ENCODE peak calls at places on chromosomes 13 and 19, in ten cellular contexts. V, J, L, S, X, A, T, D, H and G are unnamed samples.

GRCh38 chr13:45393941-45394570 is 24.1 kb downstream of the SLC25A30 start:
- DNase-seq in S (peak), H (no peak), V (no peak), T (peak), A (peak), D (no peak), X (peak), L (no peak), J (no peak), G (no peak)

GRCh38 chr19:35142531-35143230 is 374 bp upstream of the FXYD7 start:
- DNase-seq in D (no peak), A (peak), L (no peak), T (peak), S (peak), H (no peak), J (peak), X (peak), V (no peak), G (no peak)

GRCh38 chr19:18990128-18990708 is 43.1 kb downstream of the SUGP2 start:
- DNase-seq in L (no peak), V (no peak), S (no peak), H (no peak), D (no peak), A (no peak), X (no peak), T (no peak), J (no peak), G (no peak)

GRCh38 chr19:39347332-39348227 is 5.4 kb downstream of the SAMD4B start:
- DNase-seq in H (no peak), L (no peak), X (no peak), D (no peak), A (no peak), S (no peak), T (no peak), V (no peak), J (no peak), G (no peak)

GRCh38 chr19:21838646-21839045 is 2.7 kb upstream of the ZNF43 start:
- DNase-seq in V (no peak), A (no peak), H (no peak), L (no peak), X (no peak), J (no peak), S (no peak), T (no peak), D (no peak), G (no peak)

GRCh38 chr19:48997972-48998371 is 4.3 kb downstream of the RUVBL2 start:
- DNase-seq in V (no peak), L (no peak), D (peak), A (peak), X (peak), S (peak), H (no peak), T (peak), J (peak), G (no peak)

GRCh38 chr13:51916962-51917361 is 55.2 kb downstream of the CCDC70 start:
- DNase-seq in L (no peak), A (no peak), T (no peak), S (no peak), H (no peak), J (no peak), X (no peak), D (no peak), V (peak), G (no peak)

GRCh38 chr19:1214862-1215731 is 9.5 kb downstream of the STK11 start:
- DNase-seq in X (peak), S (no peak), T (peak), D (peak), H (no peak), V (no peak), J (no peak), A (no peak), L (no peak), G (peak)

GRCh38 chr19:41398042-41398403 is 405 bp downstream of the BCKDHA start:
- DNase-seq in J (no peak), S (no peak), T (no peak), L (no peak), V (no peak), A (no peak), D (no peak), X (no peak), H (no peak), G (no peak)

GRCh38 chr19:45403781-45404556 is 900 bp downstream of the PPP1R13L start:
- DNase-seq in S (peak), L (no peak), J (peak), H (no peak), A (peak), X (peak), V (no peak), D (peak), T (peak), G (no peak)

GRCh38 chr13:49669735-49670309 is 21.5 kb downstream of the EBPL start:
- DNase-seq in L (no peak), H (peak), V (no peak), J (peak), X (peak), S (no peak), T (peak), A (peak), D (peak), G (no peak)

GRCh38 chr19:58561373-58562125 is 3.1 kb upstream of the UBE2M start:
- DNase-seq in H (no peak), S (no peak), D (no peak), T (no peak), V (no peak), X (no peak), L (no peak), J (no peak), A (no peak), G (no peak)

GRCh38 chr13:93788456-93788855 is 561.8 kb downstream of the GPC6 start:
- DNase-seq in T (no peak), S (no peak), A (no peak), X (peak), J (no peak), L (no peak), V (no peak), D (no peak), H (no peak), G (no peak)

GRCh38 chr19:9362905-9363304 is at the start of gene ZNF177:
- DNase-seq in S (no peak), J (no peak), X (no peak), T (no peak), L (no peak), H (no peak), A (no peak), V (no peak), D (no peak), G (no peak)

GRCh38 chr13:46109451-46109850 is 4.6 kb upstream of the CPB2 start:
- DNase-seq in H (no peak), S (no peak), T (no peak), X (no peak), L (no peak), D (no peak), J (peak), A (no peak), V (no peak), G (no peak)

GRCh38 chr19:677201-677600 is 1.0 kb downstream of the FSTL3 start:
- DNase-seq in S (no peak), J (no peak), V (no peak), H (peak), L (peak), T (no peak), X (peak), D (peak), A (peak), G (no peak)

GRCh38 chr13:111036665-111037064 is 78.4 kb upstream of the ARHGEF7 start:
- DNase-seq in T (no peak), A (no peak), V (no peak), H (no peak), S (no peak), D (no peak), J (no peak), X (no peak), L (no peak), G (no peak)

GRCh38 chr13:36282818-36283432 is 14.7 kb downstream of the CCDC169 start:
- DNase-seq in A (no peak), H (peak), T (no peak), D (no peak), X (peak), J (no peak), S (no peak), L (no peak), V (no peak), G (no peak)

GRCh38 chr13:95233026-95233635 is 68.1 kb downstream of the ABCC4 start:
- DNase-seq in T (no peak), L (no peak), H (no peak), S (no peak), X (no peak), J (no peak), V (no peak), A (no peak), D (no peak), G (no peak)

GRCh38 chr13:90276208-90276607 is 1071.3 kb upstream of the MIR17HG start:
- DNase-seq in J (no peak), L (no peak), S (no peak), X (no peak), A (no peak), V (no peak), H (no peak), D (no peak), T (no peak), G (no peak)
- TF ChIP-seq CTCF in J (no peak), L (no peak), S (no peak), X (no peak), A (no peak), V (no peak), H (no peak), D (no peak), T (no peak), G (no peak)

GRCh38 chr13:98473792-98474153 is 103.1 kb downstream of the STK24 start:
- DNase-seq in A (no peak), D (no peak), H (no peak), L (no peak), J (no peak), S (no peak), V (no peak), T (no peak), X (no peak), G (no peak)

GRCh38 chr13:98473135-98473791 is 103.6 kb downstream of the STK24 start:
- DNase-seq in V (no peak), J (no peak), S (no peak), H (no peak), T (no peak), L (no peak), A (no peak), X (no peak), D (no peak), G (no peak)

GRCh38 chr13:98470920-98471319 is 106.0 kb downstream of the STK24 start:
- DNase-seq in H (no peak), V (no peak), X (no peak), S (no peak), D (no peak), L (no peak), J (no peak), A (no peak), T (no peak), G (no peak)

GRCh38 chr13:98474292-98474691 is 102.6 kb downstream of the STK24 start:
- DNase-seq in D (no peak), S (no peak), L (no peak), H (no peak), J (no peak), T (no peak), V (no peak), X (no peak), A (no peak), G (no peak)

GRCh38 chr13:98471895-98472294 is 105.0 kb downstream of the STK24 start:
- DNase-seq in S (no peak), X (no peak), J (no peak), H (no peak), T (no peak), L (no peak), V (no peak), A (no peak), D (no peak), G (no peak)
- TF ChIP-seq CTCF in S (no peak), X (no peak), J (no peak), H (no peak), T (no peak), L (no peak), V (no peak), A (no peak), D (no peak), G (no peak)

DNA sequence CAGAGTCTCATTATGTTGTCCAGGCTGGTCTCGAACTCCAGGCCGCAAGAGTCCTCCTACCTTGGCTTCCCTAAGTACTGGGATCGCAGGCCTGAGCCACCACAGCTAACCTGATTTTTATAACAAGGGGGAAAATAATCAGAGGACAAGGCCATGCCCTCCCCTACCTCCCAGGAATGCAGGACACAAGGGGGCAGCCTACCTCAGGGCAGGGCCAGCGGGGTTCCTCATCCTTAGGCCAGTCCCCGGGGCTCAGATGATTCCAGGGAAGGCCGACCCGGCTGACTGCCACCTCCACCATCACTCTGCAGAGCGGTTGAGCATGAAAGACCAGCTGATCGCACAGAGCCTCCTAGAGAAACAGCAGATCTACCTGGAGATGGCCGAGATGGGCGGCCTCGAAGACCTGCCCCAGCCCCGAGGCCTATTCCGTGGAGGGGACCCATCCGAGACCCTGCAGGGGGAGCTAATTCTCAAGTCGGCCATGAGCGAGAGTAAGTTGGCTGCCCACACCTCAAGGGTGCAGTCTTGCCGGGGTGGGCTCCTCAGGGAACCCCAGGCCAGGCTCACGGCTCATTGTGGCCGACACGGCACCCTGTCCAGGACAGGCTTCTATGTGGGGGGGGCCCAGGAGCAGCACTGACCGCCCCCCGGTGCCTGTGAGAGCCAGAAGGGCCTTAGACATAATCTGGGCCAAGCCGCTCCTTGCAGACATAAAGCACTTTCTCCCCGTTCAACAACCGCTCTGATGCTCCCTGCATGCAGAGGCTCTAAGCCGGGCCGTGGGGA is 26.8 kb downstream of the PEX11G start:
- DNase-seq in A (peak), T (no peak), V (no peak), H (no peak), S (no peak), L (no peak), X (no peak), J (no peak), D (no peak), G (no peak)
- TF ChIP-seq CTCF in A (peak), T (no peak), V (no peak), H (no peak), S (no peak), L (no peak), X (peak), J (no peak), D (no peak), G (no peak)

GRCh38 chr13:66234159-66234558 is 996.0 kb downstream of the PCDH9 start:
- DNase-seq in A (no peak), L (no peak), X (no peak), D (no peak), S (no peak), H (no peak), V (no peak), T (no peak), J (no peak), G (no peak)

DNA sequence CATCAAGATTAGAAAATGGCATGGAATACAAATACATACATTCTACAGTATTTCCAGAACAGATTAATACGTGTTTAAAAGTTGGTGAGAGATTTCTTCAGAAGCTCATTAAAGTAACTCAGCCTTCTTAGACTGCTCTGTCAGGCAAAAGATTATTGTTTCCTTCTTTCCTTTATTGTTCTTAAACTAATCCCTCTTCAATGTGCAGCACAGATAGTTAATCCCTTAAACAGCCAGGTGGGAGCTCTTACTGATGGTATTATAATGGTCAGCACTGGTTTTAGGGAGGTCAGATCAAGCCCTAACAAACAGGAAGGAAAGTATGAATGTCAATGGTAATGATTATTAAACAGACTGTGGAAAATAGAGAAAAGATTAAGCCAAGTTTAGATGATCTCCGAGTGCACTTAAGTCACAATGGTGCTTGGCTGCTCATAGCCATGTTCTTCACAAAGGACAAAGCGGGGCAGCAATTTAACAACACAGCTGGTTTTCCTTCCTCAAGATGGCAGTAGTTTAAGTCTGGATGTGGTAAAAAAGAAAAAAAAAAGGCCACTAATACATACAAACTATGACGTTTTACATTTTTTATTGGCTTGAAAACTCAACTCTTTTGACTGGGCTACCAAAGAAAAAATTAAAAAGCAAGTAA is 992.6 kb downstream of the PCDH9 start:
- DNase-seq in S (no peak), X (no peak), J (no peak), T (no peak), V (no peak), H (no peak), L (no peak), D (no peak), A (no peak), G (no peak)
- TF ChIP-seq CTCF in S (no peak), X (no peak), J (no peak), T (no peak), V (no peak), H (no peak), L (no peak), D (no peak), A (peak), G (no peak)

DNA sequence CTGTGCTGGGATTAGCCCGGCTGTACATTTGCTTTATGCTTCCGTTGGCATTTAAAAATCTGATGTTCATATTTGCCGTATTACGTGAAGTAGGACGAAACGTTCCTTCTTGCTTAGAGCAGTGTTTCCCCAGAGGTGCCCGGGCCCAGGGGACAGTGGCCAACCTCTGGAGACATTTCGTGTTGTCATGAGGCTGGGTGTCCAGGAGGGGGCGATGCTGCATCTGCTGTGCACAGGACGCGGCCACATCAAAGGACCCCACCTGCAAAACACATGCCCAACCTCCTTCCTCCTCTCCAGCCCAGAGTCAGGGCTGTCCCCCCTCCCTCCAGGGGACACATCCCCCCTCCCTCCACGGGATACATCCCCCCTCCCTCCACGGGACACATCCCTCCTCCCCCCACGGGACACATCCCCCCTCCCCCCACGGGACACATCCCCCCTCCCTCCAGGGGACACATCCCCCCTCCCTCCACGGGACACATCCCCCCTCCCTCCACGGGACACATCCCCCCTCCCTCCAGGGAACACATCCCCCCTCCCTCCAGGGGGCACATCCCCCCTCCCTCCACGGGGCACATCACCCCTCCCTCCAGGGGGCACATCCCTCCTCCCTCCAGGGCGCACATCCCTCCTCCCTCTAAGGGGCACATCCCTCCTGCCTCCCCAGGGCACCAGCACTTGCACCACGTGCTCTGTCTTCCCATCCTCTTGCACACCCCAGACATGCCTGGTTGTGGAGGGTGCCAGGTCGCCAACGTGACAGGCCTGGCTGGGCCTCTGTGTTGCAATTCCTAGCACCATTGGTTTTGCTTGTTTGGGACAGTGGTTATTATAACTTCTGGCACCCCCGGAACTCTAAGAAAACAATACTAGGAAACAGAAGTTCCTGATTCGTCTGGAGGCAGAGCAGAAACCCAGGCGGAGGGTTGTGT is 46.7 kb downstream of the GAS6 start:
- DNase-seq in L (peak), V (peak), H (peak), D (peak), X (peak), A (peak), S (peak), J (peak), T (peak), G (peak)
- TF ChIP-seq CTCF in L (peak), V (peak), H (peak), D (peak), X (peak), A (peak), S (peak), J (peak), T (peak), G (peak)